ENCODE peak calls at places on chromosome 3, in seven cellular contexts. One of them, this sample, is unnamed. For H3K27me3, the result is how much of the 10 kb centered on the place peaks cover.

GRCh38 chr3:146152841-146153240 is 8.1 kb downstream of the PLOD2 start:
- DNase-seq in pancreas: peak
- DNase-seq in fibroblast of lung: no peak
- DNase-seq in testis: no peak
- DNase-seq in stomach: peak
- DNase-seq in tibial artery: no peak
- DNase-seq in CD8-positive, alpha-beta T cell: no peak
- DNase-seq in this sample: no peak

GRCh38 chr3:114624047-114624445 is 330.2 kb downstream of the TIGIT start:
- DNase-seq in tibial artery: peak
- DNase-seq in pancreas: peak
- DNase-seq in testis: peak
- DNase-seq in stomach: no peak
- DNase-seq in fibroblast of lung: peak
- DNase-seq in CD8-positive, alpha-beta T cell: no peak
- DNase-seq in this sample: peak

GRCh38 chr3:59280113-59280512 is 230.3 kb upstream of the CFAP20DC start:
- DNase-seq in stomach: no peak
- DNase-seq in tibial artery: no peak
- DNase-seq in fibroblast of lung: no peak
- DNase-seq in pancreas: no peak
- DNase-seq in testis: no peak
- DNase-seq in CD8-positive, alpha-beta T cell: no peak
- DNase-seq in this sample: no peak

GRCh38 chr3:5181479-5182141 is 5.9 kb upstream of the EDEM1 start:
- DNase-seq in tibial artery: no peak
- DNase-seq in stomach: no peak
- DNase-seq in fibroblast of lung: no peak
- DNase-seq in pancreas: no peak
- DNase-seq in CD8-positive, alpha-beta T cell: no peak
- DNase-seq in testis: no peak
- DNase-seq in this sample: no peak

GRCh38 chr3:195033531-195034091 is 237.3 kb downstream of the XXYLT1 start:
- DNase-seq in CD8-positive, alpha-beta T cell: no peak
- DNase-seq in pancreas: peak
- DNase-seq in testis: no peak
- DNase-seq in fibroblast of lung: no peak
- DNase-seq in tibial artery: no peak
- DNase-seq in stomach: peak
- DNase-seq in this sample: no peak

GRCh38 chr3:83438177-83438576 is 1520.6 kb upstream of the CADM2 start:
- DNase-seq in CD8-positive, alpha-beta T cell: no peak
- DNase-seq in pancreas: no peak
- DNase-seq in tibial artery: no peak
- DNase-seq in fibroblast of lung: no peak
- DNase-seq in testis: no peak
- DNase-seq in stomach: no peak
- DNase-seq in this sample: no peak

GRCh38 chr3:157333551-157333991 is 103.1 kb upstream of the PTX3 start:
- DNase-seq in CD8-positive, alpha-beta T cell: no peak
- DNase-seq in fibroblast of lung: peak
- DNase-seq in pancreas: no peak
- DNase-seq in tibial artery: no peak
- DNase-seq in stomach: no peak
- DNase-seq in testis: no peak
- DNase-seq in this sample: no peak

GRCh38 chr3:105836533-105836932 is 32.3 kb downstream of the CBLB start:
- DNase-seq in stomach: no peak
- DNase-seq in testis: no peak
- DNase-seq in CD8-positive, alpha-beta T cell: no peak
- DNase-seq in fibroblast of lung: peak
- DNase-seq in tibial artery: no peak
- DNase-seq in pancreas: no peak
- DNase-seq in this sample: no peak

GRCh38 chr3:161081675-161082462 is 23.3 kb downstream of the B3GALNT1 start:
- DNase-seq in pancreas: no peak
- DNase-seq in testis: no peak
- DNase-seq in stomach: no peak
- DNase-seq in tibial artery: no peak
- DNase-seq in CD8-positive, alpha-beta T cell: no peak
- DNase-seq in fibroblast of lung: no peak
- DNase-seq in this sample: no peak

GRCh38 chr3:48739955-48740823 is 23.2 kb upstream of the IP6K2 start:
- DNase-seq in tibial artery: peak
- DNase-seq in CD8-positive, alpha-beta T cell: peak
- DNase-seq in testis: peak
- DNase-seq in fibroblast of lung: peak
- DNase-seq in pancreas: peak
- DNase-seq in stomach: peak
- DNase-seq in this sample: peak

GRCh38 chr3:28544236-28544635 is 195.6 kb upstream of the AZI2 start:
- DNase-seq in tibial artery: peak
- DNase-seq in CD8-positive, alpha-beta T cell: no peak
- DNase-seq in testis: no peak
- DNase-seq in pancreas: peak
- DNase-seq in stomach: no peak
- DNase-seq in fibroblast of lung: no peak
- DNase-seq in this sample: no peak

GRCh38 chr3:44511238-44511567 is 33.7 kb upstream of the ZNF445 start:
- DNase-seq in testis: peak
- DNase-seq in stomach: no peak
- DNase-seq in fibroblast of lung: peak
- DNase-seq in pancreas: no peak
- DNase-seq in CD8-positive, alpha-beta T cell: no peak
- DNase-seq in tibial artery: no peak
- DNase-seq in this sample: no peak

GRCh38 chr3:186821429-186822367 is 15.4 kb upstream of the RFC4 start:
- DNase-seq in tibial artery: no peak
- DNase-seq in fibroblast of lung: peak
- DNase-seq in pancreas: no peak
- DNase-seq in CD8-positive, alpha-beta T cell: no peak
- DNase-seq in testis: no peak
- DNase-seq in stomach: no peak
- DNase-seq in this sample: no peak

GRCh38 chr3:24492971-24493551 is 1.6 kb downstream of the THRB start:
- DNase-seq in CD8-positive, alpha-beta T cell: no peak
- DNase-seq in stomach: no peak
- DNase-seq in testis: no peak
- DNase-seq in tibial artery: no peak
- DNase-seq in fibroblast of lung: no peak
- DNase-seq in pancreas: no peak
- DNase-seq in this sample: no peak

GRCh38 chr3:148062590-148062989 is 635.1 kb upstream of the AGTR1 start:
- DNase-seq in pancreas: no peak
- DNase-seq in fibroblast of lung: no peak
- DNase-seq in testis: no peak
- DNase-seq in stomach: no peak
- DNase-seq in CD8-positive, alpha-beta T cell: no peak
- DNase-seq in tibial artery: no peak
- DNase-seq in this sample: no peak

GRCh38 chr3:131107637-131108433 is 81.2 kb downstream of the NEK11 start:
- DNase-seq in fibroblast of lung: no peak
- DNase-seq in stomach: no peak
- DNase-seq in testis: no peak
- DNase-seq in tibial artery: no peak
- DNase-seq in CD8-positive, alpha-beta T cell: no peak
- DNase-seq in pancreas: no peak
- DNase-seq in this sample: no peak

GRCh38 chr3:172659246-172660002 is 51.4 kb downstream of the NCEH1 start:
- DNase-seq in stomach: no peak
- DNase-seq in CD8-positive, alpha-beta T cell: no peak
- DNase-seq in testis: no peak
- DNase-seq in pancreas: no peak
- DNase-seq in fibroblast of lung: no peak
- DNase-seq in tibial artery: no peak
- DNase-seq in this sample: no peak

GRCh38 chr3:30342319-30343060 is 263.9 kb upstream of the TGFBR2 start:
- DNase-seq in fibroblast of lung: peak
- DNase-seq in pancreas: peak
- DNase-seq in stomach: no peak
- DNase-seq in tibial artery: peak
- DNase-seq in CD8-positive, alpha-beta T cell: no peak
- DNase-seq in testis: no peak
- DNase-seq in this sample: peak

GRCh38 chr3:54967586-54968244 is 39.9 kb upstream of the LRTM1 start:
- DNase-seq in tibial artery: no peak
- DNase-seq in testis: no peak
- DNase-seq in pancreas: no peak
- DNase-seq in fibroblast of lung: peak
- DNase-seq in stomach: no peak
- DNase-seq in CD8-positive, alpha-beta T cell: no peak
- DNase-seq in this sample: no peak

GRCh38 chr3:59575113-59576001 is 525.5 kb upstream of the CFAP20DC start:
- DNase-seq in fibroblast of lung: peak
- DNase-seq in testis: peak
- DNase-seq in CD8-positive, alpha-beta T cell: peak
- DNase-seq in stomach: peak
- DNase-seq in tibial artery: peak
- DNase-seq in pancreas: peak
- DNase-seq in this sample: peak

GRCh38 chr3:134630506-134630905 is 20.3 kb downstream of the KY start:
- DNase-seq in CD8-positive, alpha-beta T cell: no peak
- DNase-seq in fibroblast of lung: no peak
- DNase-seq in stomach: peak
- DNase-seq in pancreas: no peak
- DNase-seq in testis: no peak
- DNase-seq in tibial artery: no peak
- DNase-seq in this sample: no peak

DNA sequence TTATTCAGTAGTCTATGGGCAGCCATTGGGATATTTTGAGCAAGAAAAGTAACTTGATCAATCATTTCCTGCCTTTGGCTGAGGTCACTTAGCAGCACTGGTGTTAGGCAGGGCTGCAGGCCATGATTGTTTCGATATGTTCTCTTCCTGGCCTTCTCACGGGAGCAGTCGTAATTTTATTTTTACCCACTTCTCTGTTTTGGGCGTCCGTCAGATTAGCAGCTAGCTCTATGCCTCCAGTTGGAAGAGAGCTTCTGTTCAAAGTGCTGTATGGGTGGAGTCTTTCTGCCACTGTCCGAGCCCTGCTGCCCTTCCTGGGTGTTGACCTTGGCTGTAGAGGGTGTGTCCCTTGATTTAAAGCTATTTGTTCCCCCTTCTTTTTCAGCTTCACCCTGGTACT is 123.4 kb upstream of the ROPN1 start:
- DNase-seq in testis: no peak
- DNase-seq in fibroblast of lung: no peak
- DNase-seq in pancreas: no peak
- DNase-seq in stomach: no peak
- DNase-seq in CD8-positive, alpha-beta T cell: no peak
- DNase-seq in tibial artery: no peak
- DNase-seq in this sample: no peak
- H3K27me3 ChIP-seq in testis: under half
- H3K27me3 ChIP-seq in fibroblast of lung: under half
- H3K27me3 ChIP-seq in pancreas: under half
- H3K27me3 ChIP-seq in stomach: under half
- H3K27me3 ChIP-seq in CD8-positive, alpha-beta T cell: under half
- H3K27me3 ChIP-seq in tibial artery: under half
- H3K27me3 ChIP-seq in this sample: under half

GRCh38 chr3:851098-851790 is 241.6 kb upstream of the CNTN6 start:
- DNase-seq in CD8-positive, alpha-beta T cell: no peak
- DNase-seq in pancreas: no peak
- DNase-seq in testis: no peak
- DNase-seq in tibial artery: no peak
- DNase-seq in fibroblast of lung: no peak
- DNase-seq in stomach: no peak
- DNase-seq in this sample: no peak

GRCh38 chr3:853489-853888 is 239.3 kb upstream of the CNTN6 start:
- DNase-seq in fibroblast of lung: no peak
- DNase-seq in stomach: no peak
- DNase-seq in pancreas: no peak
- DNase-seq in tibial artery: no peak
- DNase-seq in CD8-positive, alpha-beta T cell: no peak
- DNase-seq in testis: no peak
- DNase-seq in this sample: no peak

DNA sequence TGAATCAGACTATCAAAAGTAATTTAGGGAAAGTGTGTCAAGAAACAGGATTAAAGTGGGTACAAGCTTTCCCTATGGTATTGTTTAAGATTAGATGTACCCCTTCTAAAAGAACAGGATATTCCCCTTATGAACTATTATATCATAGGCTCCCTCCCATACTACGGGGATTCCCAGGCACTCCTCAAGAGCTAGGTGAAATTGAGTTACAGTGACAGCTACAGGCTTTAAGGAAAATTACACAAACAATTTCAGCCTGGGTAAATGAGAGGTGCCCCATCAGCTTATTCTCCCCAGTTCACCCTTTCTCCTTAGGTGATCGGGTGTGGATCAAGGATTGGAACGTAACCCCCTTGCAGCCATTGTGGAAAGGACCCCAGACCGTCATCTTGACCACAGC is 240.8 kb upstream of the CNTN6 start:
- DNase-seq in tibial artery: no peak
- DNase-seq in pancreas: no peak
- DNase-seq in fibroblast of lung: no peak
- DNase-seq in stomach: no peak
- DNase-seq in testis: no peak
- DNase-seq in CD8-positive, alpha-beta T cell: no peak
- DNase-seq in this sample: no peak
- TF ChIP-seq CTCF in tibial artery: no peak
- TF ChIP-seq CTCF in pancreas: no peak
- TF ChIP-seq CTCF in fibroblast of lung: no peak
- TF ChIP-seq CTCF in stomach: no peak
- TF ChIP-seq CTCF in testis: no peak
- TF ChIP-seq CTCF in CD8-positive, alpha-beta T cell: no peak
- TF ChIP-seq CTCF in this sample: no peak

DNA sequence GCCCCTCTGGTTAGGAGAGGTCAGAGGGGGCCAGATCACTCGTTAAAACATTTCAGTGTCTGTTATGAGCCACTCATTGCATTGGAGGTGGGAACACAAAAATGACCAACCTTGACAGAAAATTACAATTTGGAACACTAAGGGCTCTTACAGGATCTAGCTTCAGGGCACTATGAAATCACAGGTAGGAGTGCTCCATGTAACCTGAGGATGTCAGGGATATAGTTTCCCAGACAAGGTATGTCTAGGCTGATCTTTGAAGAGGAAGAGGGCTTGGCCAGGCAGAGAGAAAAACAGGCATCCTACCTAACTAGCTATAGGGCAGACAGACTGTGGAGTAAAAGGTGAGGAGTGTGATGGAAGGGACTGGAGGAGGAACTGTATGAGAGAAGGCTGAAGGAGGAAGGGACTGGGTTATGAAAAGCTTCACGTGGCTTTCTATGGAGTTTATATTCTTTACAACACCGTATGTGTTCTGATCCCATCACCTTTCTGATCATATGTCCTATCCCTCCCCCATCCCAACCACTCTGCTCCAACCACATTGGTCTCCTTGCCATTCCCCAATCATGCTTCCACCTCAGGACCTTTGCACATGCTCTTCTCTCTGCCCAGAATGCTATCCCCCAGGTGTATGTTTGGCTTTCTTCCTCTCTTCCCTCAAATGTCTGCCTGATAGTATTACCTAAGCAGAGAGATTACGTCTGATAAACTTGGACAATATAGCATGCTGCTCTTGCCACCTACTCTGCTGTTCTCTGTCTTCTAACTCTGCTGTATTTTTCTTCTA is 88.2 kb downstream of the CCR1 start:
- DNase-seq in CD8-positive, alpha-beta T cell: no peak
- DNase-seq in testis: no peak
- DNase-seq in tibial artery: no peak
- DNase-seq in fibroblast of lung: no peak
- DNase-seq in pancreas: no peak
- DNase-seq in stomach: no peak
- DNase-seq in this sample: no peak
- H3K27me3 ChIP-seq in CD8-positive, alpha-beta T cell: under half
- H3K27me3 ChIP-seq in testis: under half
- H3K27me3 ChIP-seq in tibial artery: under half
- H3K27me3 ChIP-seq in fibroblast of lung: under half
- H3K27me3 ChIP-seq in pancreas: under half
- H3K27me3 ChIP-seq in stomach: under half
- H3K27me3 ChIP-seq in this sample: under half

GRCh38 chr3:71229905-71230657 is 353.4 kb downstream of the FOXP1 start:
- DNase-seq in testis: no peak
- DNase-seq in stomach: no peak
- DNase-seq in CD8-positive, alpha-beta T cell: no peak
- DNase-seq in fibroblast of lung: no peak
- DNase-seq in tibial artery: no peak
- DNase-seq in pancreas: no peak
- DNase-seq in this sample: no peak
- TF ChIP-seq CTCF in testis: no peak
- TF ChIP-seq CTCF in stomach: no peak
- TF ChIP-seq CTCF in CD8-positive, alpha-beta T cell: no peak
- TF ChIP-seq CTCF in fibroblast of lung: no peak
- TF ChIP-seq CTCF in tibial artery: no peak
- TF ChIP-seq CTCF in pancreas: no peak
- TF ChIP-seq CTCF in this sample: no peak

This sample was measured in uterus.